ENCODE peak calls at places on chromosomes 12 and 14, in eight cellular contexts. A is CD8-positive, alpha-beta T cell; M is astrocyte; H is PC-3; Q is SK-N-SH; V is uterus; F is tibial artery; Y is neural progenitor cell. R is an unnamed sample. For H3K36me3, the result is how much of the 10 kb centered on the place peaks cover.

GRCh38 chr12:65659681-65660080 is 164.6 kb upstream of the HMGA2 start:
- DNase-seq in A (no peak), M (no peak), H (no peak), Q (no peak), V (no peak), F (no peak), Y (no peak), R (no peak)

GRCh38 chr12:29374012-29374411 is 7.0 kb downstream of the ERGIC2 start:
- DNase-seq in A (no peak), M (no peak), H (no peak), Q (no peak), V (no peak), F (no peak), Y (no peak), R (no peak)

GRCh38 chr14:93331375-93332031 is 1.3 kb downstream of the BTBD7 start:
- DNase-seq in A (no peak), M (no peak), H (peak), Q (no peak), V (no peak), F (no peak), Y (peak), R (no peak)

GRCh38 chr12:117596968-117597367 is 235.5 kb upstream of the NOS1 start:
- DNase-seq in A (no peak), M (no peak), H (peak), Q (no peak), V (no peak), F (no peak), Y (no peak), R (no peak)

GRCh38 chr12:127008758-127009403 is 1258.1 kb upstream of the TMEM132C start:
- DNase-seq in A (no peak), M (no peak), H (no peak), Q (no peak), V (no peak), F (no peak), Y (no peak), R (no peak)

GRCh38 chr14:73741876-73742519 is 27.8 kb upstream of the PNMA1 start:
- DNase-seq in A (peak), M (no peak), H (no peak), Q (peak), V (no peak), F (peak), Y (no peak), R (no peak)

GRCh38 chr12:12837025-12837872 is 24.1 kb downstream of the DDX47 start:
- DNase-seq in A (peak), M (peak), H (peak), Q (peak), V (peak), F (peak), Y (peak), R (no peak)

GRCh38 chr12:50545783-50546182 is 41.0 kb downstream of the DIP2B start:
- DNase-seq in A (no peak), M (no peak), H (no peak), Q (no peak), V (no peak), F (no peak), Y (no peak), R (no peak)

GRCh38 chr12:31324116-31324844 is 1.7 kb downstream of the SINHCAF start:
- DNase-seq in A (peak), M (peak), H (peak), Q (peak), V (peak), F (peak), Y (peak), R (no peak)

GRCh38 chr12:22310276-22310675 is 24.2 kb downstream of the ST8SIA1 start:
- DNase-seq in A (no peak), M (no peak), H (no peak), Q (no peak), V (no peak), F (no peak), Y (no peak), R (no peak)

GRCh38 chr14:94977016-94977415 is 180.3 kb downstream of the DICER1 start:
- DNase-seq in A (no peak), M (no peak), H (no peak), Q (no peak), V (no peak), F (no peak), Y (no peak), R (no peak)

GRCh38 chr14:32303865-32304264 is 25.2 kb upstream of the AKAP6 start:
- DNase-seq in A (no peak), M (no peak), H (no peak), Q (no peak), V (no peak), F (no peak), Y (no peak), R (no peak)

GRCh38 chr12:64395739-64396138 is 5.2 kb upstream of the C12orf56 start:
- DNase-seq in A (no peak), M (no peak), H (peak), Q (no peak), V (no peak), F (no peak), Y (no peak), R (no peak)

GRCh38 chr14:50801706-50802105 is 29.3 kb downstream of the NIN start:
- DNase-seq in A (no peak), M (peak), H (peak), Q (no peak), V (no peak), F (no peak), Y (no peak), R (no peak)

GRCh38 chr14:105313381-105314286 is 914 bp upstream of the PACS2 start:
- DNase-seq in A (no peak), M (no peak), H (no peak), Q (peak), V (peak), F (peak), Y (peak), R (no peak)

GRCh38 chr12:32003654-32004053 is 44.4 kb downstream of the RESF1 start:
- DNase-seq in A (no peak), M (no peak), H (no peak), Q (no peak), V (no peak), F (no peak), Y (no peak), R (no peak)

GRCh38 chr12:76450690-76451089 is 102.5 kb upstream of the BBS10 start:
- DNase-seq in A (no peak), M (peak), H (peak), Q (no peak), V (no peak), F (no peak), Y (no peak), R (peak)

GRCh38 chr12:57016348-57016747 is at the start of gene TAC3:
- DNase-seq in A (no peak), M (no peak), H (no peak), Q (peak), V (no peak), F (no peak), Y (peak), R (no peak)

GRCh38 chr12:3233813-3234212 is 156.6 kb downstream of the TSPAN9 start:
- DNase-seq in A (no peak), M (no peak), H (peak), Q (no peak), V (no peak), F (no peak), Y (no peak), R (no peak)

GRCh38 chr12:3237154-3237520 is 160.0 kb downstream of the TSPAN9 start:
- DNase-seq in A (no peak), M (no peak), H (no peak), Q (no peak), V (no peak), F (no peak), Y (no peak), R (no peak)

GRCh38 chr12:3238196-3238595 is 161.0 kb downstream of the TSPAN9 start:
- DNase-seq in A (no peak), M (no peak), H (no peak), Q (no peak), V (no peak), F (no peak), Y (no peak), R (no peak)

GRCh38 chr12:3241621-3242020 is 164.4 kb downstream of the TSPAN9 start:
- DNase-seq in A (no peak), M (no peak), H (no peak), Q (no peak), V (no peak), F (no peak), Y (no peak), R (no peak)

GRCh38 chr12:3236345-3237153 is 159.4 kb downstream of the TSPAN9 start:
- DNase-seq in A (no peak), M (peak), H (peak), Q (peak), V (peak), F (no peak), Y (peak), R (peak)
- TF ChIP-seq CTCF in A (no peak), M (no peak), H (no peak), Q (no peak), V (no peak), F (no peak), Y (no peak), R (no peak)

DNA sequence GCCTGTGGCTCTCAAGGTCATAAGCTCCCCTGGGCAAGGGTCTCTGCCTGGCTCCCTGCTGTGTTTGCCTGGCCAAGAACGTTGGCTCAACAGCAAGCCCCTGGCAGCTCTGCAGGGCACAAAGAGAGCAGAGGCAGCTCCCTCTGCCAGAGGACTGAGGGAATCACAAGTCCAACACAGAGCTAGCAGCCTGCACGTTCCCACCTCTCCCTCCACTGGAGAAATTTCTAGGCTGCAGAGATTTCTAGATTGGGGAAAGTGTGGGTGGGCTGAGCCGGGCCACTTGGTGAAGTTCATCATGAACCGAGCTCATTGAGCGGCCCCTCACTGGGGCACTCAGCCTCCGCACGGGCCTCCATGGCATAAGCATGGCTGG is 19.8 kb downstream of the ZFYVE21 start:
- DNase-seq in A (no peak), M (no peak), H (no peak), Q (no peak), V (peak), F (peak), Y (no peak), R (no peak)
- H3K36me3 ChIP-seq in A (under half), M (under half), H (under half), Q (half or more), V (under half), F (half or more), Y (under half), R (under half)

DNA sequence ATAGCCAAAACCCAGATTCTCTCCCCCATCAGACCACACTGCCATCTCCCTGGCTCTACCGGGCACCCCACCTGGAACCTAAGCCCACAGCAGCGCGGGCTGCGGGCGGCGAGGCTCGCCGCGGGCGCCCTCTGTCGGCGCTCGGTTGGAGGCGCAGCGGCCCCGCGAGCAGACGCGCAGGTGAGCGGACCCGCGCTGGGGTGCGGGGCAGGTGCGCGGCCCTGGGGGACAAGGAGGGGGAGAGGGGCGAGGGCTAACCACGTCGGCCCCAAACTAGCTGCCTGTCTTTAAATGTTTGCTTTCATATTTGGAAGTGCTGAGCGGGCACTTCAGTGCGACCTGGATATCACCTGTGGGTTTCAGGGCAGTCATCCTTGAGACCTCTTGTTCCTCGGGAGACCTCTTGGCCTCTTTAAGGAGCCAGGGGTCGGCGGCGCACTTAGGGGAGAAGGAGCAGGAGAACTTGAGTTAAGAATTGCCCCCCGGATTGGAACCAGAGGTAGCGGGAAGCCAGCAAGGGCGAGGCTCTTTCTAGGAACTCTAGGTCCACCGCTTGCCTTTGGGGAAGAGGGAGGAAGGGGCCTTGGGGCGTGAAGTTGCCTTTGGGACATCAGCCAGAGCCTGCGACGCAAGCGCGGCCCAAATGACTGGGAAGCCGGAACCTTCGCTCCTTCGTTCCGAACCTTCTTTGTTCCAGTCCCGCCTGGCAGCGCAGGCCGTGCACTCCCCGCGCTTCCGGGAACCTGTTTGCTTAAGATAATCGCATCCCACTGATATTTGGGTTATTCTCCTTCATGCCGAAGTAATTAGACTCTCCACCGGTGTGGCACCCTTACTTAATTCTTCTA is 78.7 kb downstream of the NEDD1 start:
- DNase-seq in A (peak), M (no peak), H (peak), Q (no peak), V (peak), F (no peak), Y (peak), R (no peak)
- H3K4me3 ChIP-seq in A (peak), M (peak), H (peak), Q (no peak), V (peak), F (peak), Y (peak), R (peak)

GRCh38 chr12:120236124-120236398 is 29.5 kb downstream of the PXN start:
- DNase-seq in A (no peak), M (no peak), H (no peak), Q (no peak), V (no peak), F (no peak), Y (no peak), R (no peak)

GRCh38 chr12:120231316-120232011 is 30.6 kb upstream of the RPLP0 start:
- DNase-seq in A (peak), M (peak), H (peak), Q (no peak), V (no peak), F (no peak), Y (no peak), R (peak)

GRCh38 chr12:120238224-120238616 is 27.3 kb downstream of the PXN start:
- DNase-seq in A (no peak), M (no peak), H (no peak), Q (no peak), V (no peak), F (no peak), Y (no peak), R (no peak)

GRCh38 chr12:120235369-120236123 is 30.0 kb downstream of the PXN start:
- DNase-seq in A (no peak), M (no peak), H (no peak), Q (no peak), V (no peak), F (no peak), Y (peak), R (no peak)

DNA sequence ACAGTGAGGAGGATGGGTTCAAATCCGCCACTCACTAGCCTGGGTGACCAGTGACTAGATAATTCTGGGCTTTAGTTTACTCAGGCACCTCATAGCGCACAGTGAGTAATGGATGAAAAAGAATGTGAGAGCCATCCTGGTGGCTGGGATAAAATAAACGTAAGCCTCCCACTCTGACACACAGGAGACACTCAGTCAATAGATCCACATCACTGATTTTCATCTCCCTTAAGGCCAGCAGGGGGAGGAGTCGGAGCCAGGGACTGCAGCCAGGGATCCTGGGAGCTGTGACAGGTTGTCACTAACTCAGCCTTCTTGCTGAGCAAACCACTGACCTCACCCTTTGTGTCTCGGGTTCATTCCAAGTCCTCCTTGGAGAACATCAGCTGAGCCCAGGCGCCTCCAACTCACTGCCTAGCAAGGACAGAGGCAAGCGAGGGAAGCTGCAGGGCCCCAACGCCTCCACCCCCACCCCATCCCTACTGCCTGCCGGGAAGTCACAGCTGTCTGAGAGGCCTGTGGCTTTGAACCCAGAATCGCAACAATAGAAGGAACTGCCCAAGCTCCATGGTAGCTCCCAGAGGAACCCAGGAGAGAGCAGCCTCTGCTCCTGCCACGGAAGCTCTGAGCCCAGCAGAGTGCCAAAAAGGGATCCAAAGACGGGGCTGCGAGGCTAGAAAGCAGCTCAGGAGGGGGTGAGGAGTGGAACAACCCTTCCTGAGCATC is 30.7 kb downstream of the PXN start:
- DNase-seq in A (no peak), M (peak), H (peak), Q (peak), V (peak), F (peak), Y (peak), R (peak)
- TF ChIP-seq CTCF in A (no peak), M (peak), H (peak), Q (peak), V (peak), F (peak), Y (peak), R (peak)

DNA sequence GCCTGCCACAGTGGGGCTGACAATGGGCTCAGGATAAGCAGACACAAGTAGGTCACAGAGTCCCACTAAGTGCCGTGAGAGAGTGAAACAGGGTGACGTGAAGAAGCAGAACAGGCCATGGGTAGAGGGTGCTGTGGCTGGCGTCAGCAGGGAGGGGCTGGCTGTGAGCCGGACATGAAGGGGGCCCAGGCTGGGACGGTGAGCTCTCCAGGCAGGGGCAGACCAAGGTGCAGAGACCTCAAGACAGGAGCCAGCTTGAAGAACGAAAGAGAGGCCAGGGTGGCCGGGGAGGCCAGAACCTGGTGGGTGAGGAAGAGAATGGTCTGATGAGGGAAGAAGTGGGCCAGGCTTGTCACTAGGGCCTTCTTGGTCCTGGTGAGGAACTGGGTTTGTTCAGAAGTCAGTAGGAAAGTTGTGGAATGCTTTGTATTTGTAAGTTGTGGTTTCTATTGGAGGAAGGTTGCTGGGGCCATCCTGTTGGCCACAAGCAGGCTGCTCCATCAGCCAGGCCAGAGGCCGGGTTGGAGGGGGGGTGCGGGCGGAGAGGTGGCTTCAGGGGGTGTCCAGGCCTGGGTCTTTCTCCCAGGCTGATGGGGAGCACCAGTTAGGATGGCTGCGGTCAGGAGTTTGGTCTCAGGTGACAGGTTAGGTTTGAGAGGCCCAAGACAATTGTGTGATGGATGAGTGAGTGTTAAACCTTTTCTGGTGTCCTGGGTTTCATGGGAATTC is 21.4 kb upstream of the MLXIP start:
- DNase-seq in A (no peak), M (no peak), H (no peak), Q (no peak), V (no peak), F (no peak), Y (no peak), R (no peak)
- H3K36me3 ChIP-seq in A (under half), M (under half), H (under half), Q (under half), V (under half), F (under half), Y (under half), R (under half)

R was measured in kidney epithelial cell.